ENCODE peak calls at places on chromosomes 16 and 17, in four cellular contexts. D, H, B and E are unnamed samples.

GRCh38 chr17:31660684-31661083 is 198.4 kb downstream of the COPRS start:
- DNase-seq in D (no peak), H (no peak), B (no peak), E (no peak)

GRCh38 chr16:82091225-82091624 is 56.2 kb downstream of the HSD17B2 start:
- DNase-seq in D (no peak), H (no peak), B (no peak), E (no peak)

GRCh38 chr16:14629612-14629918 is 495 bp downstream of the PARN start:
- DNase-seq in D (no peak), H (no peak), B (no peak), E (no peak)

GRCh38 chr17:71656987-71657858 is 463.6 kb upstream of the SOX9 start:
- DNase-seq in D (no peak), H (no peak), B (no peak), E (no peak)

GRCh38 chr17:38361700-38362465 is 10.2 kb downstream of the SOCS7 start:
- DNase-seq in D (no peak), H (no peak), B (no peak), E (no peak)

GRCh38 chr17:2837147-2837561 is 40.9 kb downstream of the RAP1GAP2 start:
- DNase-seq in D (peak), H (no peak), B (no peak), E (no peak)

GRCh38 chr16:67055712-67056487 is 27.0 kb downstream of the CBFB start:
- DNase-seq in D (no peak), H (no peak), B (no peak), E (no peak)

GRCh38 chr16:21184834-21185233 is 26.4 kb downstream of the LDAF1 start:
- DNase-seq in D (peak), H (no peak), B (no peak), E (no peak)